ENCODE peak calls at places on chromosomes 6 and 20, in four cellular contexts. One of them, this sample, is unnamed.

GRCh38 chr20:57983082-57983481 is 245.4 kb downstream of the ANKRD60 start:
- DNase-seq in HL-60: no peak
- DNase-seq in K562: no peak
- DNase-seq in GM12878: no peak
- DNase-seq in this sample: no peak

GRCh38 chr6:139640453-139640852 is 266.0 kb upstream of the CITED2 start:
- DNase-seq in GM12878: peak
- DNase-seq in HL-60: peak
- DNase-seq in K562: no peak
- DNase-seq in this sample: no peak

GRCh38 chr6:79431469-79431868 is 105.8 kb downstream of the LCA5 start:
- DNase-seq in HL-60: no peak
- DNase-seq in K562: no peak
- DNase-seq in GM12878: no peak
- DNase-seq in this sample: no peak

GRCh38 chr6:17179246-17180073 is 77.6 kb downstream of the STMND1 start:
- DNase-seq in GM12878: no peak
- DNase-seq in K562: no peak
- DNase-seq in HL-60: no peak
- DNase-seq in this sample: no peak

GRCh38 chr6:135759831-135760230 is 91.7 kb upstream of the PDE7B start:
- DNase-seq in HL-60: no peak
- DNase-seq in K562: no peak
- DNase-seq in GM12878: no peak
- DNase-seq in this sample: no peak

GRCh38 chr6:1705630-1706029 is 95.9 kb downstream of the FOXC1 start:
- DNase-seq in HL-60: no peak
- DNase-seq in GM12878: no peak
- DNase-seq in K562: no peak
- DNase-seq in this sample: no peak

GRCh38 chr6:121435444-121436069 is at the start of gene GJA1:
- DNase-seq in K562: no peak
- DNase-seq in HL-60: no peak
- DNase-seq in GM12878: no peak
- DNase-seq in this sample: no peak

GRCh38 chr20:44010162-44010704 is 95.6 kb downstream of the TOX2 start:
- DNase-seq in HL-60: no peak
- DNase-seq in GM12878: no peak
- DNase-seq in K562: peak
- DNase-seq in this sample: no peak

GRCh38 chr20:42889517-42889916 is 300.2 kb downstream of the PTPRT start:
- DNase-seq in HL-60: no peak
- DNase-seq in K562: no peak
- DNase-seq in GM12878: no peak
- DNase-seq in this sample: no peak

GRCh38 chr6:155187994-155188706 is 75.7 kb upstream of the CLDN20 start:
- DNase-seq in GM12878: no peak
- DNase-seq in K562: no peak
- DNase-seq in HL-60: no peak
- DNase-seq in this sample: no peak

GRCh38 chr6:75748743-75749538 is at the start of gene MYO6:
- DNase-seq in GM12878: no peak
- DNase-seq in K562: peak
- DNase-seq in HL-60: peak
- DNase-seq in this sample: peak

GRCh38 chr20:38564680-38565079 is 16.3 kb upstream of the ADIG start:
- DNase-seq in HL-60: no peak
- DNase-seq in GM12878: no peak
- DNase-seq in K562: no peak
- DNase-seq in this sample: no peak

GRCh38 chr20:1711826-1712601 is 54.4 kb upstream of the SIRPG start:
- DNase-seq in GM12878: no peak
- DNase-seq in HL-60: no peak
- DNase-seq in K562: no peak
- DNase-seq in this sample: no peak

GRCh38 chr20:52783769-52784168 is 188.4 kb upstream of the TSHZ2 start:
- DNase-seq in HL-60: no peak
- DNase-seq in K562: peak
- DNase-seq in GM12878: no peak
- DNase-seq in this sample: no peak

GRCh38 chr6:8839626-8840025 is 404.3 kb upstream of the SLC35B3 start:
- DNase-seq in GM12878: no peak
- DNase-seq in HL-60: no peak
- DNase-seq in K562: no peak
- DNase-seq in this sample: no peak

GRCh38 chr6:35185971-35186370 is 27.8 kb upstream of the SCUBE3 start:
- DNase-seq in GM12878: no peak
- DNase-seq in HL-60: no peak
- DNase-seq in K562: no peak
- DNase-seq in this sample: no peak

GRCh38 chr6:28648878-28649375 is 123.2 kb downstream of the GPX5 start:
- DNase-seq in GM12878: no peak
- DNase-seq in HL-60: no peak
- DNase-seq in K562: no peak
- DNase-seq in this sample: no peak

GRCh38 chr20:60984666-60985065 is 267.4 kb upstream of the CDH4 start:
- DNase-seq in GM12878: no peak
- DNase-seq in K562: no peak
- DNase-seq in HL-60: no peak
- DNase-seq in this sample: no peak

GRCh38 chr20:41411458-41411857 is 44.8 kb upstream of the EMILIN3 start:
- DNase-seq in HL-60: no peak
- DNase-seq in K562: no peak
- DNase-seq in GM12878: no peak
- DNase-seq in this sample: no peak

GRCh38 chr20:41407617-41408016 is 41.0 kb upstream of the EMILIN3 start:
- DNase-seq in K562: no peak
- DNase-seq in HL-60: no peak
- DNase-seq in GM12878: no peak
- DNase-seq in this sample: no peak

GRCh38 chr20:41408131-41408789 is 41.6 kb upstream of the EMILIN3 start:
- DNase-seq in HL-60: peak
- DNase-seq in GM12878: peak
- DNase-seq in K562: no peak
- DNase-seq in this sample: no peak

GRCh38 chr20:41406896-41407444 is 40.4 kb upstream of the EMILIN3 start:
- DNase-seq in HL-60: no peak
- DNase-seq in GM12878: no peak
- DNase-seq in K562: no peak
- DNase-seq in this sample: no peak

DNA sequence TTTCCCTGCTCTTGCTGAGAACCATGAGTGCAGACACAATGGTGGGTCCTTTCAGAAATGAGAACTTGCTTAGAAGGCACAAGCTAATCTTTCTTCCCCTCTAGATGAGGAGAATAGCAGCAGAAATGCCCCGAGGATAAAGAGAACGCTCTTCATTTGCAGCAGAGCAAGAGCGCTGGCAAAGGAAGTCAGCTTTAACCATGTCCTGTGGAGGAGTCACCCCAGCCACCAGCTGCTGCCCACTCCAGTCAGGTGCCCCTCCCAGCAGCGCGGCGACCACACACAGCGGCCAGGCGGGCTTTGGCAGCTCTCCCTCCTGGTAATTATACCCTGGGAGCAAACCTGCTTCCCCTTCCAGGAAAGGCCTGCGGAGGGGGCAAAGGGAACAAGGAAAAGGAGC is 42.4 kb upstream of the EMILIN3 start:
- DNase-seq in GM12878: no peak
- DNase-seq in HL-60: peak
- DNase-seq in K562: no peak
- DNase-seq in this sample: no peak
- TF ChIP-seq SPI1 in GM12878: no peak
- TF ChIP-seq SPI1 in HL-60: peak
- TF ChIP-seq SPI1 in K562: no peak
- TF ChIP-seq SPI1 in this sample: no peak

GRCh38 chr6:97469451-97469850 is 186.4 kb upstream of the MMS22L start:
- DNase-seq in K562: no peak
- DNase-seq in HL-60: no peak
- DNase-seq in GM12878: no peak
- DNase-seq in this sample: no peak

GRCh38 chr6:97473979-97474378 is 191.0 kb upstream of the MMS22L start:
- DNase-seq in HL-60: no peak
- DNase-seq in K562: no peak
- DNase-seq in GM12878: no peak
- DNase-seq in this sample: no peak

GRCh38 chr6:97465877-97466710 is 183.1 kb upstream of the MMS22L start:
- DNase-seq in GM12878: no peak
- DNase-seq in K562: no peak
- DNase-seq in HL-60: no peak
- DNase-seq in this sample: no peak

GRCh38 chr6:97470322-97470721 is 187.3 kb upstream of the MMS22L start:
- DNase-seq in HL-60: no peak
- DNase-seq in K562: no peak
- DNase-seq in GM12878: no peak
- DNase-seq in this sample: no peak

GRCh38 chr6:97468981-97469380 is 186.0 kb upstream of the MMS22L start:
- DNase-seq in HL-60: no peak
- DNase-seq in K562: no peak
- DNase-seq in GM12878: no peak
- DNase-seq in this sample: no peak
- TF ChIP-seq POLR2AphosphoS5 in HL-60: no peak
- TF ChIP-seq POLR2AphosphoS5 in K562: no peak
- TF ChIP-seq POLR2AphosphoS5 in GM12878: no peak
- TF ChIP-seq POLR2AphosphoS5 in this sample: no peak

GRCh38 chr20:64044484-64045247 is 4.8 kb downstream of the SOX18 start:
- DNase-seq in GM12878: no peak
- DNase-seq in HL-60: no peak
- DNase-seq in K562: no peak
- DNase-seq in this sample: no peak
- TF ChIP-seq SPI1 in GM12878: no peak
- TF ChIP-seq SPI1 in HL-60: no peak
- TF ChIP-seq SPI1 in K562: no peak
- TF ChIP-seq SPI1 in this sample: no peak

GRCh38 chr6:134175532-134176282 is 123.3 kb upstream of the SLC2A12 start:
- DNase-seq in GM12878: no peak
- DNase-seq in HL-60: peak
- DNase-seq in K562: no peak
- DNase-seq in this sample: no peak
- TF ChIP-seq POLR2AphosphoS5 in GM12878: no peak
- TF ChIP-seq POLR2AphosphoS5 in HL-60: no peak
- TF ChIP-seq POLR2AphosphoS5 in K562: no peak
- TF ChIP-seq POLR2AphosphoS5 in this sample: no peak

GRCh38 chr6:109623288-109623687 is 67.7 kb downstream of the AK9 start:
- DNase-seq in GM12878: no peak
- DNase-seq in K562: no peak
- DNase-seq in HL-60: no peak
- DNase-seq in this sample: no peak
- TF ChIP-seq SPI1 in GM12878: no peak
- TF ChIP-seq SPI1 in K562: no peak
- TF ChIP-seq SPI1 in HL-60: no peak
- TF ChIP-seq SPI1 in this sample: no peak

DNA sequence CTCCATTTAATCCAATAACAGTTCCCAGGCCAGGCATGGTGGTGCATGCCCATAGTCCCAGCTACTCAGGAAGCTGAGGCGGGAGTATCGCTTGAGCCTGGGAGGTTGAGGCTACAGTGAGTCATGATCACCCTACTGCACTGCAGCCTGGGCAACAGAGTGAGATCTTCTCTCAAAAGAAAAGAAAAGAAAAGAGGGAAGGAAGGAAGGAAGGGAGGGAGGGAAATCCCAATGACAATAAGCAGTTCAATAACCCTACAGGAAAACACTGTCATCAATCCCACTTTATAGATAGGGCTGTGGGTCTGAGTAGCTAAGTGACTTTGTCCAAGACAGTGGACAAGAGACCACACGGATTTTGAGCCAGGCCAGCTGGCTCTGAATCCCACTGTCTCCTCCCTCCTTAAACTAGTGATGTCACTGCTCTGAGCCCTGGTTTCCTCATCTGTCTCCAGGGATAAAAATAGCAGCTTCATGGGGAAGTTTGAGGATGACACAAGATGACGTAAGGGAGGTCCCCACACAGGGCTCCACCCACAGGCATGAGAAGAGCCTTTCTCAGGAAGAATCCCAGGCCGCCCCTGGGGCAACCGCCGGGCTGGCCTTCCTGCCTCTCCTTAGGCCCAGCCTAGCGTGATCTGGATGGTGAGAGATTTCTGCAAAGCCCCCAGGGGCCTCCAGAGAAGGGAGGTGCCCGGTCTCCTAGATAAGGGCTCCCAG is 7.2 kb upstream of the TRIB3 start:
- DNase-seq in GM12878: no peak
- DNase-seq in HL-60: peak
- DNase-seq in K562: peak
- DNase-seq in this sample: no peak
- TF ChIP-seq POLR2AphosphoS5 in GM12878: no peak
- TF ChIP-seq POLR2AphosphoS5 in HL-60: no peak
- TF ChIP-seq POLR2AphosphoS5 in K562: peak
- TF ChIP-seq POLR2AphosphoS5 in this sample: no peak

GRCh38 chr6:152420696-152421095 is 216.5 kb downstream of the SYNE1 start:
- DNase-seq in HL-60: no peak
- DNase-seq in GM12878: no peak
- DNase-seq in K562: no peak
- DNase-seq in this sample: no peak

GRCh38 chr6:152428126-152428525 is 209.0 kb downstream of the SYNE1 start:
- DNase-seq in GM12878: no peak
- DNase-seq in K562: no peak
- DNase-seq in HL-60: no peak
- DNase-seq in this sample: no peak

GRCh38 chr6:152426276-152426675 is 210.9 kb downstream of the SYNE1 start:
- DNase-seq in HL-60: no peak
- DNase-seq in K562: no peak
- DNase-seq in GM12878: no peak
- DNase-seq in this sample: no peak

GRCh38 chr6:152423216-152424103 is 213.7 kb downstream of the SYNE1 start:
- DNase-seq in K562: no peak
- DNase-seq in GM12878: no peak
- DNase-seq in HL-60: no peak
- DNase-seq in this sample: no peak
- TF ChIP-seq SPI1 in K562: no peak
- TF ChIP-seq SPI1 in GM12878: no peak
- TF ChIP-seq SPI1 in HL-60: no peak
- TF ChIP-seq SPI1 in this sample: no peak

GRCh38 chr6:109912136-109912535 is 66.0 kb upstream of the GPR6 start:
- DNase-seq in GM12878: no peak
- DNase-seq in HL-60: no peak
- DNase-seq in K562: no peak
- DNase-seq in this sample: no peak
- TF ChIP-seq POLR2AphosphoS5 in GM12878: no peak
- TF ChIP-seq POLR2AphosphoS5 in HL-60: no peak
- TF ChIP-seq POLR2AphosphoS5 in K562: no peak
- TF ChIP-seq POLR2AphosphoS5 in this sample: no peak

This sample was measured in GM12891.